ENCODE peak calls at places on chromosomes 4 and X, in six cellular contexts. L, P, A, E, D and X are unnamed samples.

GRCh38 chr4:110850461-110851447 is 227.9 kb upstream of the PITX2 start:
- DNase-seq in A (no peak), D (no peak), L (no peak), E (no peak), P (no peak), X (no peak)

GRCh38 chr4:164439037-164439436 is 314.9 kb upstream of the SMIM31 start:
- DNase-seq in L (no peak), A (no peak), P (no peak), D (no peak), E (no peak), X (no peak)

GRCh38 chr4:171985129-171985528 is 171.9 kb downstream of the GALNTL6 start:
- DNase-seq in L (no peak), P (no peak), A (no peak), D (no peak), E (no peak), X (no peak)

GRCh38 chr4:88352062-88352461 is 26.6 kb upstream of the HERC6 start:
- DNase-seq in A (no peak), D (no peak), P (no peak), E (no peak), L (peak), X (no peak)

GRCh38 chr4:29717658-29718057 is 1002.5 kb upstream of the PCDH7 start:
- DNase-seq in A (no peak), D (no peak), P (no peak), E (no peak), L (peak), X (no peak)

GRCh38 chr4:1964443-1964842 is 44.3 kb downstream of the NELFA start:
- DNase-seq in A (no peak), D (no peak), E (no peak), L (no peak), P (no peak), X (no peak)

GRCh38 chr4:21795091-21795490 is 153.5 kb downstream of the KCNIP4 start:
- DNase-seq in E (no peak), L (no peak), P (no peak), A (no peak), D (peak), X (no peak)

GRCh38 chr4:112270643-112271484 is 14.8 kb downstream of the TIFA start:
- DNase-seq in E (no peak), L (peak), P (no peak), D (no peak), A (no peak), X (no peak)

GRCh38 chr4:26141101-26141830 is 179.5 kb upstream of the RBPJ start:
- DNase-seq in A (no peak), E (no peak), L (no peak), D (no peak), P (no peak), X (no peak)

GRCh38 chrX:115584715-115585114 is 23.7 kb downstream of the PLS3 start:
- DNase-seq in P (no peak), E (no peak), A (no peak), L (peak), D (peak), X (no peak)

GRCh38 chr4:75948822-75949444 is 8.1 kb upstream of the NAAA start:
- DNase-seq in P (no peak), L (no peak), A (no peak), E (peak), D (no peak), X (peak)

GRCh38 chr4:44760142-44760898 is 34.0 kb upstream of the GNPDA2 start:
- DNase-seq in D (peak), E (peak), A (no peak), P (no peak), L (peak), X (no peak)

GRCh38 chr4:10417720-10418119 is 39.5 kb downstream of the ZNF518B start:
- DNase-seq in D (no peak), L (no peak), E (no peak), A (no peak), P (no peak), X (no peak)

GRCh38 chrX:154649864-154650510 is 3.4 kb downstream of the CTAG2 start:
- DNase-seq in P (no peak), L (no peak), E (peak), A (no peak), D (no peak), X (no peak)

GRCh38 chr4:128346054-128346716 is 58.6 kb upstream of the PGRMC2 start:
- DNase-seq in A (no peak), P (no peak), E (no peak), D (no peak), L (no peak), X (no peak)

DNA sequence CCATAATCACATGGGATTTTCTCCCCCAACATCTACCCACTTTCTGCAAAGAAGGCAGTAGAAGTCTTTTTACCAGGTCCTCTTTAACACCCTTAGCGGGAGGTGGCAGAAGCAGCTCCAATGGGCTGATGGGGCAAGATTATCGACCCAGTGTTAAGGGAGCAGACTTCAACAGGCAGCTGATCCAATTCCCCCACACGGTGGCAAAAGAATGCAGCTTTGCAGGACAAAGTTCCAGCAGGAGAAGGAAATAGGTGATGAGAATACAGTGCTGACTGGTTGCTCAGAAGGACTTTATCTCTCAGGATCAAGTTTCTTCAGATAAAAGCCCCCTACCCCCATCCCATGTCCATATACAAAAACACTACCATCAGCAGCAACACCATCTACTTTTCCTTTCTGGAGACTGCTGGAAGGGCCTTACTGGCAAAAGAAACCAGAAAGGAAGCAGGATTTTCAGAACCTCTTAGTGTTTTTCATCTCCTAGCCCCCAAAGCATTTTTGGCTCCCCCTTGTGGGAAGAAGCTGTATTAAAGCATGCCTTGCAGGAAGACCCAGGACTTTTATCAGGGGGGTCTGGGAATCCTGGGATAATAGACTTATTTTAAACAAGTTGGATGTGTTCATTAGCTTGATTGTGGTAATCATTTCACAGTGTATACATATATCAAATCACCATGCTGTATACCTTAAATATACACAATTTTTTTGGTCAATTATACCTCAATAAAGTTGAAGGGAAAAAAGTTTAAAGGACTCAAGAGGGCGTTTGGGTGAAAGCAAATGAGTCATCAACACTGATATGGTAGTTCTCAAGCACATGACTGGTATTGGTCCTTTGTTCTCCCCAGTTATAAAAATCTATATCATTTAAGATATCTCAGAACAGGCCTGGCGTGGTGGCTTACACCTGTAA is 146.4 kb downstream of the GPC3 start:
- DNase-seq in A (no peak), E (peak), P (no peak), D (peak), L (no peak), X (no peak)
- TF ChIP-seq CTCF in A (peak), E (peak), P (peak), D (no peak), L (peak), X (peak)

DNA sequence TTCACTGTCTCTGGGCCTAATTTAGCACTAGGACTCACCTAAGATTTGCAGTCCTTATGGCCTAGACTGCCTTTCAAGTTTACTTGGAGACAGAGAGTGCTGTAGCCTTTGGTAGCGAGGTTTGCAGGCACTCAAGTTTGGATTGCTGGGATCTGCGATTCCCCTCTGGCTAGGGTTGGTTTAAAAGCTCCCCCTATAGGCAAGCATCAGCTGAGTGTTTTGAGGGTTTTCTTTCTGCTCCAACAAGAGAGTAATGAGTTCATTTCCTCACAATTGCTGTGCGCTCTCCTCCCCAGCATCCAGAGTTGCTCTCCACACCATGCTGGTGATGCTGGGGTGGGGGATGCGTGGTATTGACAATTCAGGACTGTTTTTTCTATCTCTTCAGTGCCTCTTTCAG is 206.9 kb downstream of the GLUD2 start:
- DNase-seq in E (no peak), A (no peak), D (no peak), P (no peak), L (no peak), X (no peak)
- TF ChIP-seq CTCF in E (peak), A (no peak), D (no peak), P (no peak), L (no peak), X (peak)

GRCh38 chrX:38654302-38654701 is 93.0 kb downstream of the TSPAN7 start:
- DNase-seq in A (no peak), P (no peak), D (no peak), L (peak), E (no peak), X (no peak)

GRCh38 chrX:38649674-38650647 is 88.6 kb downstream of the TSPAN7 start:
- DNase-seq in P (no peak), D (no peak), A (peak), L (no peak), E (no peak), X (no peak)

GRCh38 chrX:38656350-38656915 is 95.1 kb downstream of the TSPAN7 start:
- DNase-seq in D (no peak), L (no peak), E (no peak), A (no peak), P (no peak), X (no peak)

GRCh38 chrX:38651625-38652601 is 90.6 kb downstream of the TSPAN7 start:
- DNase-seq in P (no peak), L (no peak), A (no peak), E (no peak), D (no peak), X (no peak)

DNA sequence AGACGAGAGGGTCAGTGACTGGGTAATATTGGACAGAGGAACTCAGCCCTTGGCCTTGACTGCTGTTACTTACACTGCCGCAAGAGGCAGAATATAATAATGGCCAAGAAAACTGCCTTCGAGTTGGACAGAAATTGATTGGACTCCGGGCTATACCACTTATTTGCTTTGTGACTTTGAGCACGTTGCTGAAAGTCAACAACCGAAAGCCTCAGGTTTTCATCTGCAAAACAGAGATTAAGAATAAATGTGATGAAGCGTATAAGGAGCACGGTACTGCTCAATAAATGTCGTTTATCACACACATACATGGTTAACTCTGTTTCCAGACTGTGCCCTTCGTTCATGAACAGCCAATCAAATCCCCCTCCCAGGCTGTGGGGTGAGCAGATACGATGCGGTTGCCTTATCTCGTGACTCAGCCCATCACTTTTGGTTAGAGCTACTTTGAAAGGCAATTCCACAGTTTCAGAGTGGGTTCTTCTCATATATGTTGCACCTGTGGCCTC is 91.6 kb downstream of the TSPAN7 start:
- DNase-seq in P (no peak), E (no peak), L (no peak), D (no peak), A (no peak), X (no peak)
- TF ChIP-seq CTCF in P (no peak), E (no peak), L (no peak), D (no peak), A (no peak), X (no peak)

GRCh38 chrX:8879750-8880149 is 78.6 kb upstream of the FAM9A start:
- DNase-seq in P (no peak), A (no peak), D (peak), L (no peak), E (peak), X (no peak)
- TF ChIP-seq CTCF in P (peak), A (peak), D (peak), L (peak), E (peak), X (peak)

DNA sequence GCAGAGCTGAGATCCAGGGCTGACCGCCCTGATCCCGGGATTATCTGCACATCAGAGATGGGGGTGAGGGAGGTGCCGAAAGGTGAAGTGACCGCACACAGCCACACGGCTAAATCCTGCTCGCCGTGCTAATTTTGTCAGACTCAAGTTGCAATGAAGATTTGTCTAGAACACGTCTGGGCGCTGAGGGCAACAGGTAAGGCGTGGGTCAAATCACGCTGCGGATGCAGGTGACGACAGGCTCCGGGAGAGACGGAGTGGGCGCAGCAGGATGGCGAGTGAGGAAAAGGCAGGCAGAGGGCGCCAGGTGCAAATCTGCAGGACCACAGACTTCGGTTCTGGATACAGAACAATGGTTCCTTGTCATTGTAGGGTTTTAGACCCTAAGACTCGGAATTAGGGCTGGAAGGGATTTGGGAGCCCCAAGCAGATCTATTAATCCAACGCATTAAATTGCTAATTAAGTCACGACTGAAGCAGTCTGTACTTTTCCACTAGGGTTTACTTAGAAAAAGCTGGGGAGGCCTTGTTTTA is 1.9 kb upstream of the TBC1D14 start:
- DNase-seq in D (peak), A (peak), P (peak), E (peak), L (no peak), X (no peak)
- TF ChIP-seq CTCF in D (peak), A (peak), P (peak), E (peak), L (peak), X (peak)

DNA sequence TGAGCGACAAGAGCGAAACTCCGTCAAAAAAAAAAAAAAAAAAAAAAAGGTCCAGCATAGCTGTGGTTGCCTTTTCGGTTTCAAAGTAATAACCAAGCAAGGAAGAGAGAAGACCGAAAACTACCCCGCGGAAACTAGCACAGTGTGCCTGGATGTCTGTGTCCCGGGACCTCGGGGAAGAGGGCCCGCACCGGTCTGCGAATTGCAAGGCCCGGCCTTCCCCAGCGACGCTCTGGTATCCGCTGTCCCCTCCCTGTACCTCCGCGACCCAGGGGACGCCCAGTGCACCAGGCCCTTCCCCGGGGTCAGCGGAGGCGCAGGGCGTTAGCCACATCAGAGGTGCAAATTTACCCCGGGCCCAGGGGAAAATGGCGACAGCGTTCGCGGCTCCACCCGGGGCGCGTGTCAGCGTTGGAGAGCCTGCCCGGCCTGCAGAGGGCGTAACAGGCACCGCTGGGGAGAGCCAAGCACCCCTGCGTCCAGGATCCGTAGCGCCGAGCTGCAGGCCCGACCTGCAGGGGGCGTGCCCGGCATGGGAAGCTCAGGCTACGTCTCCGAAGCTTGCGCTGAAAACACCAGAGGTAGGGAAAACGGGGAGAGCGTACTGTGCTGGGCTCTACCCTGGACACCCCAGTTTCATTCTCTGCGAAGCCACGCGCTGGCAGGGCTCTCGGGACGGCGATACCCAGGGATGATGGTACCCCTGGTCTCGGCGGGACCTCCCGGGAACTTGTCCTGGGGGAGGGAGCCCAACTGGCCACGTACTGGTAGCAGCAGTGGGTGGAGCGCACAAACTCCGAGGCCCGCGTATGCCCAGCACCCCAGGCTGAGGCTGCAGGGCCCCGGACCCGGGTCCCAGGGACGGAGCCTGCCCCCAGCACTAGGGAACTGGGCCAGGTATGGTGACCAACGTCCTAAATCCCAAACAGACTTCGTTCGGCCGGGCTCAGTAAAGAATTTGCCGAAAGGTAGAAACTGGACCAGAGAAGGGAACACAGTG is 16.2 kb downstream of the NKX6-1 start:
- DNase-seq in D (peak), E (no peak), L (no peak), A (no peak), P (peak), X (no peak)
- TF ChIP-seq CTCF in D (no peak), E (peak), L (peak), A (peak), P (no peak), X (no peak)